ENCODE peak calls at places on chromosomes 6 and 20, in five cellular contexts. X, V, B, Z and I are unnamed samples.

GRCh38 chr6:101275251-101275650 is 118.3 kb upstream of the GRIK2 start:
- DNase-seq in V (no peak), B (no peak), X (no peak), Z (no peak), I (no peak)

GRCh38 chr6:89842228-89842627 is 12.5 kb downstream of the CASP8AP2 start:
- DNase-seq in B (no peak), V (no peak), Z (no peak), X (no peak), I (peak; percentile 42)

GRCh38 chr6:106974999-106975698 is 620 bp upstream of the CD24 start:
- DNase-seq in X (no peak), B (peak; percentile 82), Z (no peak), V (no peak), I (no peak)

GRCh38 chr6:165920896-165921671 is 246.6 kb downstream of the TBXT start:
- DNase-seq in X (no peak), V (no peak), B (no peak), Z (no peak), I (peak; percentile 72)

GRCh38 chr20:59525500-59526241 is 78.7 kb upstream of the PHACTR3 start:
- DNase-seq in Z (no peak), V (peak; percentile 59), X (peak; percentile 29), B (peak; percentile 87), I (peak; percentile 13)

GRCh38 chr20:51750037-51750769 is 18.0 kb downstream of the ATP9A start:
- DNase-seq in V (peak; percentile 96), B (no peak), Z (no peak), X (peak; percentile 96), I (peak; percentile 94)

GRCh38 chr6:135522975-135523692 is 25.6 kb upstream of the AHI1 start:
- DNase-seq in X (no peak), B (no peak), V (peak; percentile 66), Z (no peak), I (peak; percentile 87)

GRCh38 chr20:29744071-29744470 is 1513.4 kb upstream of the DEFB115 start:
- DNase-seq in B (no peak), V (no peak), X (no peak), Z (no peak), I (no peak)

GRCh38 chr20:2305479-2305878 is 9.7 kb downstream of the TGM3 start:
- DNase-seq in B (no peak), Z (no peak), X (no peak), V (no peak), I (no peak)

GRCh38 chr20:51597389-51598231 is 55.1 kb upstream of the NFATC2 start:
- DNase-seq in Z (no peak), X (no peak), V (no peak), B (no peak), I (no peak)

GRCh38 chr6:148507774-148508173 is 165.1 kb downstream of the SASH1 start:
- DNase-seq in V (no peak), X (no peak), B (no peak), Z (no peak), I (peak; percentile 71)

GRCh38 chr6:115796061-115796460 is 264.6 kb downstream of the FRK start:
- DNase-seq in Z (no peak), X (no peak), B (no peak), V (no peak), I (no peak)

GRCh38 chr6:11663519-11663918 is 115.1 kb downstream of the ADTRP start:
- DNase-seq in V (no peak), X (no peak), B (no peak), Z (no peak), I (no peak)

GRCh38 chr6:34595332-34596090 is 39.4 kb upstream of the SPDEF start:
- DNase-seq in B (no peak), Z (no peak), X (no peak), V (no peak), I (peak; percentile 52)

GRCh38 chr20:57380081-57380750 is 11.0 kb upstream of the RBM38 start:
- DNase-seq in Z (no peak), X (no peak), V (no peak), B (no peak), I (no peak)
- TF ChIP-seq RAD21 in Z (no peak), X (no peak), V (no peak), B (no peak), I (no peak)

GRCh38 chr6:56595490-56596122 is 47.1 kb downstream of the DST start:
- DNase-seq in X (peak; percentile 12), V (peak; percentile 43), Z (peak; percentile 31), B (peak; percentile 52), I (peak; percentile 30)
- TF ChIP-seq RAD21 in X (peak; percentile 45), V (no peak), Z (peak; percentile 28), B (peak; percentile 31), I (peak; percentile 16)

GRCh38 chr6:118505656-118506055 is 42.4 kb upstream of the PLN start:
- DNase-seq in V (no peak), B (no peak), Z (no peak), X (no peak), I (no peak)

GRCh38 chr6:118504611-118505010 is 43.5 kb upstream of the PLN start:
- DNase-seq in V (no peak), Z (no peak), B (no peak), X (no peak), I (no peak)

GRCh38 chr6:118509009-118509617 is 39.0 kb upstream of the PLN start:
- DNase-seq in B (no peak), Z (no peak), V (peak; percentile 26), X (peak; percentile 35), I (peak; percentile 55)

GRCh38 chr6:118506071-118506638 is 41.9 kb upstream of the PLN start:
- DNase-seq in B (no peak), X (no peak), Z (no peak), V (no peak), I (peak; percentile 16)

DNA sequence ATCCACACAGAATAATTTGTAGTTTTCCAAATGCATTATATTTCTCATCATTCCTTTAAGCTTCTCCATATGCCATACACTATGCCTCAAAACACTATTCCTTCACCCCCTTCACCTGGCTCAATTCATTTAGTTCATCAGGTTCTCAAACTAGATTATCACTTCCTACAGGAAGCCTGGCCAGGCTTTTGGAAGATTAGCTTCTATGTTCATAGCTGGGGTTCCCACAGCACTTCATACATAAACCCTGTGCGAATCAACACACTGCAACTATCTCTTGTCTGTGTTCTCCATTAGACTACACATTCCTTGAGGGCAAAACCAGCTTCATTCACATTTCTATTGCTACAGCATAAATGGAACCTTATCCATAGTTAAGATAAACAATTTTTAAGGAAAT is 40.5 kb upstream of the PLN start:
- DNase-seq in B (no peak), X (no peak), Z (no peak), V (no peak), I (no peak)
- TF ChIP-seq RAD21 in B (no peak), X (no peak), Z (no peak), V (no peak), I (no peak)

GRCh38 chr6:144678844-144679243 is 393.7 kb downstream of the UTRN start:
- DNase-seq in Z (no peak), B (no peak), X (no peak), V (no peak), I (peak; percentile 53)

GRCh38 chr6:144681334-144681733 is 396.2 kb downstream of the UTRN start:
- DNase-seq in B (no peak), V (no peak), Z (no peak), X (no peak), I (no peak)

GRCh38 chr6:144673807-144674206 is 388.7 kb downstream of the UTRN start:
- DNase-seq in Z (no peak), B (no peak), X (no peak), V (no peak), I (no peak)

DNA sequence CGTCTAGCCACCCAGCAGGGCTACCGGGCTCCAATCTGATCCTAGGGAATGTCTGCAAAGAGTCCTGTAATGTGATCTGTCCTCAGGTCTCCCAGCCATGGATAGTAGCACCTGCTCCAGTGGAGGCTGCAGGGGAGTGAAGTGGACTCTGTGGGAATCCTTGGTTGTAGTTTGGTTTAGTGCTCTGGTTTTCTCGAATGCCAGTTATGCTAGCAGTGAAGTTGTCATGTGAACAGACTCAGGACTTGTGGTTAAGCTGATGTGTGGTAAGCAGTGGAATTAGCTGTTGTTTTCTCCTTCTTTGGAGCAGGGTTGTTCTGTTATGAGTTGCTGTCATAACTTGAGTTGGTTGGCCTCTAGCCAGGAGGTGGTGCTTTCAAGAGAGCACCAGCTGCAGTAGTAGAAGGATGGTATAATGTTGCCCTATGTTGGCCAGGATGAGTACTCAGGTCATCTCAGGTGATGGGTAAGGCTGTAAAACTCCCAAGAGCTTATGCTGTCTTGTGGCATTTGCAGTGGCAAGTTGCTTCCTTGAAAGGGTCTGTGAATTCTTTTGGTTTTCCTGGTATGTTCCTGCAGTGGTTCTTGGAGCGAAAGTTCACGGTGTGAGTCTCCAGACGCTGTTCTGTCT is 390.2 kb downstream of the UTRN start:
- DNase-seq in Z (peak; percentile 24), X (no peak), B (no peak), V (no peak), I (peak; percentile 52)
- TF ChIP-seq RAD21 in Z (no peak), X (no peak), B (no peak), V (no peak), I (no peak)

GRCh38 chr6:29941916-29942274 is 437 bp upstream of the HLA-A start:
- DNase-seq in X (no peak), V (no peak), B (no peak), Z (no peak), I (no peak)
- TF ChIP-seq RAD21 in X (no peak), V (no peak), B (no peak), Z (no peak), I (no peak)

GRCh38 chr6:162580619-162581018 is 146.9 kb downstream of the PRKN start:
- DNase-seq in V (peak; percentile 1), X (no peak), Z (no peak), B (no peak), I (no peak)

DNA sequence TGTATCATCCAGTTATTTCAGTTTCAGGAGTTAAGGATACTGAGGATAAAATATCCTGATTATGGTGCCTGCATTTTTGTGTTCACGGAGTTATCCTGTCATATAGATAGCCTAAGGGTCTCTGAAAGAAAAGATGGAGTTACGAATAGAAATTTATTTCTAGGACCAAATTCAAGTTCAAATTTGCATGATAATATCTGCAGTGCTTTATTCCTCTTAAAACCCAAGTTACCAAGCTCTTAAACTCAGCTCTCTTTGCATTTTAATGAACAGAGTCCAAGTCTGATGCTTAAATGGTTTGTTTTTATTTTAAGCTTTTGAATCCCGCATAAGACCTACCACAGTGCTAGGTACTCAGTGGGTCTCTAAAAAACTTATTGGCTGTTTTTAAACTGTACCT is 145.2 kb downstream of the PRKN start:
- DNase-seq in V (no peak), X (no peak), B (no peak), Z (no peak), I (no peak)
- TF ChIP-seq RAD21 in V (no peak), X (no peak), B (no peak), Z (no peak), I (no peak)

GRCh38 chr6:128932061-128932460 is 49.1 kb downstream of the LAMA2 start:
- DNase-seq in V (no peak), X (no peak), B (no peak), Z (no peak), I (peak; percentile 61)
- TF ChIP-seq RAD21 in V (no peak), X (no peak), B (no peak), Z (no peak), I (no peak)

DNA sequence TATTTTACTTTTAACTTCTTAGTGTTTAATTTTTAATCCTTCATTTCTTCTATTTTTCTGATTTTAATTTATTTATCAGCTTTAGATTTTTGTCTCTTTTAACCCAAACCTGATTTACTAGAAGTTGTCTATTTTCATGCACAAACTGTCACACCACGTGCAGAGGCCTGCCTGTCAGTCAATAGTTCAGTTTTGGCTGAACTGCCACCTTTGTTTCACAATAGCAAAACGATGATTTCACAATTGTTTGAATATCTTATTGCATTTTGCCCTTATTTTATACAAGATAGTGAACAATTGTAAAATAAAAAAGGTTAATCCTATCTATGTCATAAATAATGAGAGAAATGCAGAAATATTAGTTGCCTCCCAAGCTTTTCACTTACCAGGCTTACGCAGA is 24.0 kb upstream of the PPP1R3G start:
- DNase-seq in Z (no peak), V (peak; percentile 64), X (no peak), B (no peak), I (no peak)
- TF ChIP-seq RAD21 in Z (no peak), V (no peak), X (no peak), B (no peak), I (no peak)